ENCODE peak calls at places on chromosome 14, in seven cellular contexts. U is retina, J is GM13976, Y is non-pigmented ciliary epithelial cell, L is ELF-1, S is IMR-90, V is GM12865. N is an unnamed sample.

GRCh38 chr14:32329146-32329545 is at the start of gene AKAP6:
- DNase-seq in J (no peak), S (no peak), V (no peak), U (peak; percentile 66), Y (no peak), L (peak; percentile 34), N (no peak)

GRCh38 chr14:36518586-36519430 is 1.2 kb downstream of the NKX2-1 start:
- DNase-seq in L (peak; percentile 8), J (peak; percentile 19), V (no peak), Y (no peak), S (no peak), U (peak; percentile 71), N (peak; percentile 69)

GRCh38 chr14:76861574-76862255 is 35.5 kb downstream of the LRRC74A start:
- DNase-seq in S (no peak), L (no peak), J (no peak), Y (no peak), U (no peak), V (no peak), N (no peak)

GRCh38 chr14:79842270-79842669 is 369.0 kb downstream of the DIO2 start:
- DNase-seq in Y (peak; percentile 46), U (no peak), L (peak; percentile 16), S (peak; percentile 92), J (no peak), V (no peak), N (no peak)

GRCh38 chr14:68459480-68460136 is 333.3 kb downstream of the ZFP36L1 start:
- DNase-seq in J (no peak), Y (no peak), V (no peak), L (no peak), S (no peak), U (no peak), N (no peak)

GRCh38 chr14:103740991-103741689 is 25.5 kb downstream of the ZFYVE21 start:
- DNase-seq in J (no peak), L (no peak), U (no peak), S (peak; percentile 39), V (no peak), Y (no peak), N (no peak)

GRCh38 chr14:102711946-102712345 is 65.3 kb upstream of the TRAF3 start:
- DNase-seq in U (no peak), V (no peak), Y (no peak), S (no peak), L (no peak), J (no peak), N (no peak)

GRCh38 chr14:102514987-102515733 is 5.6 kb upstream of the ANKRD9 start:
- DNase-seq in S (no peak), J (no peak), L (no peak), U (no peak), Y (no peak), V (no peak), N (no peak)

GRCh38 chr14:92848941-92849340 is 54.8 kb downstream of the GOLGA5 start:
- DNase-seq in U (no peak), V (no peak), Y (no peak), L (no peak), J (no peak), S (no peak), N (no peak)

GRCh38 chr14:69650948-69651369 is 39.6 kb downstream of the SUSD6 start:
- DNase-seq in U (no peak), S (no peak), J (no peak), L (peak; percentile 24), Y (no peak), V (no peak), N (no peak)

GRCh38 chr14:38887696-38888095 is 215.3 kb downstream of the SEC23A start:
- DNase-seq in V (no peak), Y (no peak), U (no peak), L (no peak), J (no peak), S (no peak), N (no peak)

GRCh38 chr14:95265106-95266094 is 54.3 kb downstream of the CLMN start:
- DNase-seq in S (peak; percentile 93), Y (peak; percentile 98), L (peak; percentile 49), U (no peak), J (peak; percentile 73), V (peak; percentile 92), N (no peak)

GRCh38 chr14:90091393-90091792 is 29.6 kb downstream of the KCNK13 start:
- DNase-seq in U (peak; percentile 25), J (no peak), Y (peak; percentile 34), V (no peak), S (peak; percentile 20), L (no peak), N (no peak)

GRCh38 chr14:96267916-96268315 is 11.9 kb downstream of the BDKRB1 start:
- DNase-seq in V (no peak), Y (no peak), J (no peak), L (no peak), S (peak; percentile 69), U (no peak), N (no peak)

GRCh38 chr14:65594153-65594881 is 181.8 kb downstream of the FUT8 start:
- DNase-seq in U (no peak), L (peak; percentile 12), J (no peak), V (no peak), S (no peak), Y (no peak), N (no peak)

GRCh38 chr14:23057757-23058653 is 685 bp upstream of the CDH24 start:
- DNase-seq in S (peak; percentile 76), J (peak; percentile 92), V (peak; percentile 90), L (peak; percentile 97), Y (no peak), U (peak; percentile 96), N (peak; percentile 93)